ENCODE peak calls at places on chromosomes 6 and 20, in six cellular contexts. V is MM.1S, R is OCI-LY7, U is HCT116, K is hepatocyte, O is GM23248. X is an unnamed sample.

GRCh38 chr6:18386302-18386976 is 711 bp upstream of the RNF144B start:
- DNase-seq in V (no peak), K (no peak), U (no peak), R (peak), O (no peak), X (no peak)

GRCh38 chr6:145544031-145544430 is 191.3 kb downstream of the EPM2A start:
- DNase-seq in K (peak), O (peak), U (peak), R (no peak), V (no peak), X (peak)

GRCh38 chr6:17709476-17709875 is 2.8 kb upstream of the NUP153 start:
- DNase-seq in O (peak), U (no peak), K (no peak), R (no peak), V (no peak), X (no peak)

GRCh38 chr6:143621876-143622605 is 55.7 kb upstream of the PHACTR2 start:
- DNase-seq in K (no peak), R (no peak), V (no peak), U (no peak), O (peak), X (no peak)

GRCh38 chr6:152094276-152094675 is 286.8 kb downstream of the ESR1 start:
- DNase-seq in K (no peak), V (no peak), O (no peak), U (no peak), R (no peak), X (no peak)

GRCh38 chr6:134495893-134496253 is 178.0 kb upstream of the SGK1 start:
- DNase-seq in R (no peak), O (no peak), K (no peak), U (no peak), V (no peak), X (no peak)

GRCh38 chr20:51428451-51429143 is 113.9 kb downstream of the NFATC2 start:
- DNase-seq in K (peak), V (no peak), O (peak), R (no peak), U (no peak), X (no peak)

GRCh38 chr20:50308513-50309279 is 118.1 kb downstream of the CEBPB start:
- DNase-seq in O (peak), K (peak), R (peak), U (peak), V (no peak), X (peak)

GRCh38 chr6:156182356-156182755 is 594.8 kb upstream of the ARID1B start:
- DNase-seq in V (no peak), R (no peak), O (no peak), U (no peak), K (no peak), X (no peak)

GRCh38 chr6:117451607-117452164 is 25.9 kb upstream of the ROS1 start:
- DNase-seq in O (peak), K (no peak), R (no peak), V (no peak), U (no peak), X (no peak)

GRCh38 chr6:53986165-53986720 is 125.0 kb upstream of the MLIP start:
- DNase-seq in K (peak), V (peak), U (peak), R (peak), O (peak), X (peak)

GRCh38 chr20:51392625-51393186 is 149.8 kb downstream of the NFATC2 start:
- DNase-seq in V (no peak), U (no peak), O (no peak), K (no peak), R (no peak), X (no peak)

GRCh38 chr6:108587258-108588059 is 26.7 kb downstream of the FOXO3 start:
- DNase-seq in U (no peak), K (peak), V (peak), R (no peak), O (peak), X (peak)

GRCh38 chr6:20978176-20978614 is 443.9 kb downstream of the CDKAL1 start:
- DNase-seq in V (no peak), K (no peak), O (peak), U (no peak), R (no peak), X (no peak)

GRCh38 chr6:162055365-162055764 is 672.2 kb downstream of the PRKN start:
- DNase-seq in R (no peak), V (no peak), O (no peak), U (no peak), K (no peak), X (no peak)

GRCh38 chr20:3360752-3361151 is 46.7 kb downstream of the DNAAF9 start:
- DNase-seq in V (no peak), O (no peak), U (no peak), R (no peak), K (no peak), X (no peak)

GRCh38 chr20:17636523-17637412 is 45.3 kb downstream of the RRBP1 start:
- DNase-seq in O (no peak), U (no peak), R (no peak), V (no peak), K (no peak), X (no peak)

GRCh38 chr6:113821445-113821844 is 35.7 kb upstream of the MARCKS start:
- DNase-seq in U (no peak), R (no peak), O (no peak), K (no peak), V (no peak), X (no peak)

GRCh38 chr6:126657556-126658129 is 317.7 kb downstream of the CENPW start:
- DNase-seq in K (peak), O (peak), V (peak), U (peak), R (peak), X (peak)

GRCh38 chr6:82818727-82819126 is 246.9 kb downstream of the UBE3D start:
- DNase-seq in R (no peak), V (no peak), O (peak), K (no peak), U (no peak), X (peak)

GRCh38 chr20:39021748-39022147 is 59.6 kb downstream of the DHX35 start:
- DNase-seq in V (no peak), O (no peak), R (no peak), U (no peak), K (no peak), X (no peak)

GRCh38 chr6:39973661-39974060 is 39.4 kb upstream of the MOCS1 start:
- DNase-seq in R (no peak), U (no peak), K (no peak), O (no peak), V (no peak), X (no peak)

DNA sequence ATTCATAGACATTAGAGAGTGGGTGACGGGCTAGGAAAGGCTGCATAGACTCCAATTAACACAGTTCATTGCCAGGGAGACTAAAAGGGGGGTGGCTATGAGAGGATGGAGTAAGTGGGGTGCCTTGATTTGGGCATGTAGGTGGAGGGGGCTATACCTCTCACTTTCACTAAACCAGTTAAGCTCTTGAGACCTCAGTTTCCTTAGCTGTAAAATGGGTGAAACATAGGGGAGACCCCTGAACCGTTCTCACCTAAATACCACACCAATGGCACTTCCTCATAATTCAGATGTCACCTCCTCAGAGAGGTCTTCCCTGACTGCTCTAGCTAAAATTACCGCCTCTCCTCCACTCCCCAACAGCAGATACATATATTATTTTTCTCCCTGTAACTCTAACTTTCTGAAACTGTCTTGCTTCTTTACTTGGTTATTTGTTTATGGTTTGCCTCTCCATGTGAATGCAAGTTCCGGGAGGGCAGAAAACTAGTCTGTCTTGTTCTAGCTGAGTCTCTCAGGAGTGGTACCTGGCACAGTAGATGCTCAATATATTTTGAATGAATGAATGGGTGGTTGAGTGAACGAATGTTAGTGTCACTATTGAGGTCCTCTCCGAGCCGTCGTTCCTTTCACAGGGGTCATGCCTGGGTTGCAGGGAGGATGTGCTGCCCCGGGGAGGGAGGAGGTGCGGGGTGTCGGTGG is 615 bp upstream of the EYA2 start:
- DNase-seq in V (no peak), O (no peak), R (no peak), K (no peak), U (no peak), X (peak)
- H3K4me3 ChIP-seq in V (no peak), O (peak), R (no peak), K (no peak), U (no peak), X (no peak)

GRCh38 chr6:141701732-141702131 is 431.0 kb upstream of the GJE1 start:
- DNase-seq in K (no peak), V (no peak), O (no peak), U (no peak), R (no peak), X (no peak)

GRCh38 chr6:141700836-141701235 is 431.9 kb upstream of the GJE1 start:
- DNase-seq in U (no peak), R (no peak), V (no peak), O (peak), K (no peak), X (no peak)
- H2AFZ ChIP-seq in U (peak), R (no peak), V (no peak), O (peak), K (no peak), X (no peak)

DNA sequence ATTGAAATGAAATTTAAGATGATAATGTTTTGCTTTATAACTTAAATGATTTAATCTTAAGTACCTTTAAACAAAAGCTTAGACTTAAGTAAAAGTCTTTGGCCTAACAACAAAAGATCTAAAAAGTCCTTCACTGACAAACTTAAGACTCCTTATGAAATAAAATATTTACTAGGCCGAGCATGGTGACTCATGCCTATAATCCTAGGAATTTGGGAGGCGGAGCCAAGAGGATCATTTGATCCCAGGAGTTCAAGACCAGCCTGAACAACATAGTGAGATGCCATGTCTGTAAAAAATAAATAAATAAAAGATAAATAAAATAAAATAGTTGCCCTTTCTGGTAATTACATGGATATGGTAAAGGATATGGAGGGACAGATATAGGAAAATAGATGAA is 12.4 kb downstream of the KATNA1 start:
- DNase-seq in U (peak), R (no peak), K (no peak), O (peak), V (no peak), X (peak)
- TF ChIP-seq EZH2phosphoT487 in U (no peak), R (no peak), K (no peak), O (no peak), V (no peak), X (no peak)

DNA sequence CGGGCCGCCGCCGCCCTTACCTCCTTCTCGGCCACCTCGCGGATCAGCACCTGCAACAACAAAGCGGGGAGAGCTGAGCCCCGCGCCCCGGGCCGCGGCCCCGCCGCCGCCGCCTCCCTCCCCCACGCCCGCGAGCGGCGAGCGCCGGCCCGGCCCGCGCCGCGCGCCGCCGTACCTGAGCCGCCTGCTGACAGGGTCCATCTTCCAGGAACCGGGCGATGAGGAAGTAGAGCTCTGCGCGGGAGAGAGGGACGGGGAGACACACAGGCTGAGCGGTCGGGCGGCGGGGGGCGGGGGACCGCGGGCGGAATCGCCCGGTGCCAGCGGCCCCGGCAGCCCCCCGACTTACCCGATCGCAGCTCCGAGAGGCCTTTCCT is 386 bp downstream of the PHIP start:
- DNase-seq in O (peak), U (no peak), R (peak), K (peak), V (peak), X (peak)
- H3K4me3 ChIP-seq in O (peak), U (peak), R (peak), K (peak), V (peak), X (peak)

GRCh38 chr20:45372646-45373352 is 5.3 kb downstream of the TP53TG5 start:
- DNase-seq in U (no peak), V (no peak), K (no peak), R (no peak), O (peak), X (no peak)

GRCh38 chr20:45372241-45372640 is 5.9 kb downstream of the TP53TG5 start:
- DNase-seq in K (no peak), R (no peak), V (no peak), U (no peak), O (no peak), X (no peak)

GRCh38 chr20:45374966-45375365 is 3.2 kb downstream of the TP53TG5 start:
- DNase-seq in O (no peak), K (no peak), U (no peak), R (no peak), V (no peak), X (no peak)

GRCh38 chr20:45374101-45374467 is 4.0 kb downstream of the TP53TG5 start:
- DNase-seq in K (no peak), R (no peak), O (no peak), U (no peak), V (no peak), X (no peak)

GRCh38 chr20:45373353-45374100 is 4.6 kb downstream of the TP53TG5 start:
- DNase-seq in U (peak), K (peak), O (peak), V (peak), R (peak), X (peak)
- H2AFZ ChIP-seq in U (no peak), K (peak), O (peak), V (no peak), R (no peak), X (no peak)

DNA sequence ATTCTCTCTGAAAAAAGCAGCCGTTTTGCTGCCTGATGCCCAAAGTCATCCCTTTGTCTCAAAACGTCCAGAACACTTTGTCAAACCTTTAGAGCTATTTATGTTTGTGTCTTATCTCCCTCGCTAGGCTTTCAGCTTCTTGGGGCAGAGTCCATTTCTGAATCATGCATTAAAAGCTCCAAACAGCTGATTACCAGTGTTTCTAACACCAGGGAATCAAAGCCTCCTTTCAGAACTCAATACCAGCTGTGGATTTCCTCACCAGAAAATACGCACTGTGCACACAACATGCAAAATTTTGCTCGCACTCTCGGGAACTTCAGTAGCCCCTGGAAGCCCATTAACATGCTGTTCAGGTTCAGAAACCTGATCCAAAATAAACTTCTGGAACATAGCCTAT is 333.3 kb downstream of the HACE1 start:
- DNase-seq in O (no peak), V (no peak), R (no peak), K (peak), U (no peak), X (no peak)
- TF ChIP-seq EZH2phosphoT487 in O (no peak), V (no peak), R (no peak), K (no peak), U (no peak), X (no peak)

GRCh38 chr6:118554698-118555097 is 6.6 kb downstream of the PLN start:
- DNase-seq in R (no peak), V (no peak), U (no peak), O (no peak), K (no peak), X (no peak)
- H3K4me3 ChIP-seq in R (no peak), V (no peak), U (no peak), O (no peak), K (no peak), X (no peak)

GRCh38 chr20:6269163-6269873 is 146.5 kb upstream of the FERMT1 start:
- DNase-seq in O (no peak), R (no peak), U (no peak), V (no peak), K (no peak), X (peak)

DNA sequence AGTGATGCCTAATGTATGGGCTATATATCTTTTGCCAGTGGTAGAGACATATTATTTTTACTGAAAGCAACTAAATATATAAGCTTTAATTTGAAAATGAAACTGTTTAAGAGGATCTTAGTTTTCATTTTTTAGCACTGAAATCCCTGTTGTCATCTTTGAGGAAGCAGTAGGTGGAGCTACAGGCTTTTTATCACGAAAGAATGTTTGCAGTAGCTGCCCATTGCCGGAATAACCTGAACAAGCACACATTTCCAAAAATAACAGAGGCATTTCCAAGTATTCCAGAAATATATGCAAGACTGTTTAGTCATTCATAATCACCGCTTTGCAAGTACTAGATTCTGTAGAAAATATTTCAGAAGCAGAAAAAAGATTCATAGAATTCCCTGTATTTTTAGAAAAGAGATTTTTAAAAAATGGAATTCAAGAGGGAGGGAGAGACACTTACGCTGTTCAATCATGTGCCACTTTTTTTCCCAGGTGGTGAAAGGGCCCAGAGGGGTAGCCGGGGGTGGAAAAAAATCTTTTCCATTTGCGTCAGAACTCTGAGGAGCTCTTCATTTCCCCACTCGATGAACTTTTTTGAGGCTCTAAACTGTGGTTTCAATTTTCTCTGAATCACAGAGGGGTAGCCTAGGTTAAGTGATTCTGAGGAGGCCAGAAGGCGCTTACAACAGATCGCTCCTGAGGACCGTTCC is 142.5 kb upstream of the FERMT1 start:
- DNase-seq in U (peak), V (peak), O (peak), R (peak), K (peak), X (peak)
- H2AFZ ChIP-seq in U (no peak), V (peak), O (peak), R (no peak), K (peak), X (peak)

GRCh38 chr6:137975058-137975940 is 108.2 kb downstream of the TNFAIP3 start:
- DNase-seq in U (peak), O (peak), K (peak), V (peak), R (peak), X (peak)
- TF ChIP-seq EZH2phosphoT487 in U (no peak), O (no peak), K (no peak), V (no peak), R (no peak), X (no peak)

DNA sequence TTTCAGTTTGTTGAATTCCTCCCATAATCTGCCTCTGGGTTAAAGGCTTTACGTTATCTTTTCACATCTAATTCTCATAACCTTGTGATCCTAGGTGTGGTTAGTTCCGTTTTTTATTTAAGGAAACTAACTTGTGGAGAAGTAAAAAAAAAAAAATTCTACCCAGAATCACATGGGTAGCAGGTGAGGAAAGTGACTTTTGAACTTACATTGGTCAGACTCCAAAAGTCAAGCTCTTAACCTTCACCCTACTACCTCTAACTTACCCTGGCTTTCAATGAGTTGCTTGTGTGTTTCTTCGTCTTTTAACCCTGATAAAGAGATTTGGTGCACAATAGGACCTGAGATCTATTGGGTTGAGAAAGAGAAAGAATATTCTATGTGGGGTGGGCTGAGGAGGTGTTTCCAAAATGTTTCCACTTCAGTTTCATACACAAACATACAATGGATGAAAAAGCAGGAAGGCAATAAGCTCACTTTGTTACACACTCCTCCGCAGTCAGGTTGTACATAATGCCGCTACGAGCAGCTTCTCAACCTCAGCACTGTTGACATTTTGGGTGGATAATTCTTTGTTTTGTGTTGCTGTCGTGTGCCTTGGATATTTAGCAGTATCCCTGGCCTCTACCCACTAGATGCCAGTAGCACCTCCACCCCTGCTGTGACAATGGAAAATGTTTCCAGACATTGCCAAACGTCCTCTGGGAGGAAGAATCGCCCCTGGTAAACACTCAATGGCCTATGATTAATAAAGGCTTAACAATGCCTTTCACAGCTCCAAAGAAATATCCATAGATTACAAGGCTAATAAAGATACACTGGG is 193.0 kb upstream of the ZNF217 start:
- DNase-seq in V (no peak), U (peak), O (peak), K (peak), R (peak), X (peak)
- H3K4me3 ChIP-seq in V (no peak), U (no peak), O (no peak), K (no peak), R (no peak), X (peak)

X was measured in PC-3.